ENCODE peak calls at places on chromosomes 6 and 20, in six cellular contexts. Q, C, U, O, D and E are unnamed samples.

GRCh38 chr20:23671479-23671878 is 17.4 kb downstream of the CST4 start:
- DNase-seq in Q (no peak), C (no peak), U (no peak), O (no peak), D (no peak), E (no peak)

GRCh38 chr6:1486387-1486786 is 97.0 kb downstream of the FOXF2 start:
- DNase-seq in Q (no peak), C (no peak), U (no peak), O (no peak), D (no peak), E (no peak)

GRCh38 chr6:15352884-15353283 is 107.0 kb downstream of the JARID2 start:
- DNase-seq in Q (no peak), C (no peak), U (no peak), O (no peak), D (no peak), E (no peak)

GRCh38 chr20:1390552-1391403 is 2.1 kb downstream of the FKBP1A start:
- DNase-seq in Q (no peak), C (no peak), U (no peak), O (no peak), D (peak), E (no peak)

GRCh38 chr20:3646067-3646440 is 17.1 kb downstream of the GFRA4 start:
- DNase-seq in Q (no peak), C (no peak), U (no peak), O (no peak), D (no peak), E (no peak)

GRCh38 chr6:29631860-29632731 is 887 bp downstream of the GABBR1 start:
- DNase-seq in Q (peak), C (peak), U (peak), O (peak), D (peak), E (peak)

GRCh38 chr6:83057705-83058321 is 7.8 kb downstream of the UBE3D start:
- DNase-seq in Q (no peak), C (peak), U (peak), O (peak), D (no peak), E (peak)

GRCh38 chr20:43838703-43839060 is 76.0 kb upstream of the TOX2 start:
- DNase-seq in Q (no peak), C (no peak), U (no peak), O (no peak), D (peak), E (no peak)

GRCh38 chr6:152404936-152405595 is 232.1 kb downstream of the SYNE1 start:
- DNase-seq in Q (no peak), C (no peak), U (no peak), O (no peak), D (no peak), E (peak)

GRCh38 chr6:53659458-53659857 is 6.1 kb downstream of the KLHL31 start:
- DNase-seq in Q (no peak), C (no peak), U (no peak), O (no peak), D (no peak), E (no peak)

GRCh38 chr20:53940883-53941546 is 129.4 kb downstream of the BCAS1 start:
- DNase-seq in Q (no peak), C (no peak), U (no peak), O (no peak), D (no peak), E (no peak)

GRCh38 chr20:21719592-21720214 is 14.2 kb downstream of the PAX1 start:
- DNase-seq in Q (no peak), C (peak), U (no peak), O (peak), D (peak), E (peak)

GRCh38 chr20:4045741-4046140 is 30.4 kb upstream of the RNF24 start:
- DNase-seq in Q (no peak), C (no peak), U (no peak), O (peak), D (no peak), E (no peak)